ENCODE peak calls at places on chromosomes 7 and 10, in nine cellular contexts. One of them, this sample, is unnamed.
A peak's percentile ranks its signal among the peaks of the same experiment; 100 is the strongest.

GRCh38 chr10:132140167-132140925 is 46.4 kb upstream of the DPYSL4 start:
- DNase-seq in aorta: peak; percentile 74
- DNase-seq in CD4-positive, CD25-positive, alpha-beta regulatory T cell: no peak
- DNase-seq in Peyer's patch: no peak
- DNase-seq in endothelial cell of umbilical vein: no peak
- DNase-seq in NT2/D1: no peak
- DNase-seq in left ventricle myocardium inferior: peak; percentile 13
- DNase-seq in BE2C: peak; percentile 3
- DNase-seq in stomach: no peak
- DNase-seq in this sample: no peak

GRCh38 chr10:29598861-29599311 is 35.9 kb downstream of the SVIL start:
- DNase-seq in aorta: no peak
- DNase-seq in CD4-positive, CD25-positive, alpha-beta regulatory T cell: no peak
- DNase-seq in Peyer's patch: no peak
- DNase-seq in endothelial cell of umbilical vein: no peak
- DNase-seq in NT2/D1: no peak
- DNase-seq in left ventricle myocardium inferior: no peak
- DNase-seq in BE2C: no peak
- DNase-seq in stomach: no peak
- DNase-seq in this sample: no peak

GRCh38 chr10:79152423-79152817 is 83.7 kb downstream of the ZMIZ1 start:
- DNase-seq in aorta: no peak
- DNase-seq in CD4-positive, CD25-positive, alpha-beta regulatory T cell: no peak
- DNase-seq in Peyer's patch: no peak
- DNase-seq in endothelial cell of umbilical vein: no peak
- DNase-seq in NT2/D1: no peak
- DNase-seq in left ventricle myocardium inferior: no peak
- DNase-seq in BE2C: no peak
- DNase-seq in stomach: no peak
- DNase-seq in this sample: no peak

GRCh38 chr7:139618482-139619366 is 95.2 kb downstream of the CLEC2L start:
- DNase-seq in aorta: no peak
- DNase-seq in CD4-positive, CD25-positive, alpha-beta regulatory T cell: no peak
- DNase-seq in Peyer's patch: no peak
- DNase-seq in endothelial cell of umbilical vein: peak; percentile 36
- DNase-seq in NT2/D1: peak; percentile 28
- DNase-seq in left ventricle myocardium inferior: no peak
- DNase-seq in BE2C: peak; percentile 60
- DNase-seq in stomach: peak; percentile 57
- DNase-seq in this sample: peak; percentile 67

GRCh38 chr10:24908793-24909423 is 43.5 kb downstream of the PRTFDC1 start:
- DNase-seq in aorta: no peak
- DNase-seq in CD4-positive, CD25-positive, alpha-beta regulatory T cell: no peak
- DNase-seq in Peyer's patch: no peak
- DNase-seq in endothelial cell of umbilical vein: peak; percentile 55
- DNase-seq in NT2/D1: no peak
- DNase-seq in left ventricle myocardium inferior: no peak
- DNase-seq in BE2C: no peak
- DNase-seq in stomach: no peak
- DNase-seq in this sample: no peak

GRCh38 chr7:156156734-156157408 is 344.6 kb upstream of the SHH start:
- DNase-seq in aorta: peak; percentile 71
- DNase-seq in CD4-positive, CD25-positive, alpha-beta regulatory T cell: no peak
- DNase-seq in Peyer's patch: no peak
- DNase-seq in endothelial cell of umbilical vein: no peak
- DNase-seq in NT2/D1: peak; percentile 49
- DNase-seq in left ventricle myocardium inferior: no peak
- DNase-seq in BE2C: no peak
- DNase-seq in stomach: peak; percentile 72
- DNase-seq in this sample: peak; percentile 57

GRCh38 chr10:33612551-33612950 is 278.1 kb upstream of the NRP1 start:
- DNase-seq in aorta: no peak
- DNase-seq in CD4-positive, CD25-positive, alpha-beta regulatory T cell: no peak
- DNase-seq in Peyer's patch: no peak
- DNase-seq in endothelial cell of umbilical vein: no peak
- DNase-seq in NT2/D1: no peak
- DNase-seq in left ventricle myocardium inferior: no peak
- DNase-seq in BE2C: no peak
- DNase-seq in stomach: no peak
- DNase-seq in this sample: no peak

GRCh38 chr7:106757846-106758245 is 96.9 kb upstream of the CCDC71L start:
- DNase-seq in aorta: no peak
- DNase-seq in CD4-positive, CD25-positive, alpha-beta regulatory T cell: no peak
- DNase-seq in Peyer's patch: no peak
- DNase-seq in endothelial cell of umbilical vein: peak; percentile 7
- DNase-seq in NT2/D1: no peak
- DNase-seq in left ventricle myocardium inferior: peak; percentile 27
- DNase-seq in BE2C: peak; percentile 46
- DNase-seq in stomach: no peak
- DNase-seq in this sample: no peak

GRCh38 chr10:30453764-30454527 is 20.0 kb downstream of the MAP3K8 start:
- DNase-seq in aorta: no peak
- DNase-seq in CD4-positive, CD25-positive, alpha-beta regulatory T cell: no peak
- DNase-seq in Peyer's patch: no peak
- DNase-seq in endothelial cell of umbilical vein: peak; percentile 10
- DNase-seq in NT2/D1: no peak
- DNase-seq in left ventricle myocardium inferior: no peak
- DNase-seq in BE2C: no peak
- DNase-seq in stomach: no peak
- DNase-seq in this sample: no peak

GRCh38 chr7:2011266-2012043 is 221.3 kb downstream of the MAD1L1 start:
- DNase-seq in aorta: peak; percentile 56
- DNase-seq in CD4-positive, CD25-positive, alpha-beta regulatory T cell: no peak
- DNase-seq in Peyer's patch: peak; percentile 25
- DNase-seq in endothelial cell of umbilical vein: no peak
- DNase-seq in NT2/D1: no peak
- DNase-seq in left ventricle myocardium inferior: peak; percentile 11
- DNase-seq in BE2C: peak; percentile 16
- DNase-seq in stomach: no peak
- DNase-seq in this sample: no peak

DNA sequence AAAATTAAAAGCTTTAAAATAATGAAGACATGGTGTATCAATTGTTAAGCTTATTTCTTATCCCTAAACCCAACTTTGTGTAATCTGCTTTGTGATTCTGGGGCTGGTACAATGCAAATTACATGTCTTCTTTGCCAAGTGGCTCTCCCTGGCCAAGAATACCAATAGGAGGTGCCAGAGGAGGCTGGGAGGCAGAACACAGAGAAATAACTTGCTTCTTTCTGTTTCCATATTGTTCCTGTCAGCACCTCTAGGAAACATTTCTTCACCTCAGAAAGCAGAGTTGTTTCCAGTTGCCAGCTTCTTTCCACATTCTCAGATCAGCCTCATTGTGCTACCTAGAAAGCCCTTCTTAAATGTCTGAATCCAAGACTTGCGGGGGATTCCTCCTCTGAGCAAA is 174.4 kb downstream of the MDFIC start:
- DNase-seq in aorta: no peak
- DNase-seq in CD4-positive, CD25-positive, alpha-beta regulatory T cell: no peak
- DNase-seq in Peyer's patch: no peak
- DNase-seq in endothelial cell of umbilical vein: no peak
- DNase-seq in NT2/D1: no peak
- DNase-seq in left ventricle myocardium inferior: no peak
- DNase-seq in BE2C: no peak
- DNase-seq in stomach: no peak
- DNase-seq in this sample: no peak
- H3K4me3 ChIP-seq in aorta: no peak overlapping the region
- H3K4me3 ChIP-seq in CD4-positive, CD25-positive, alpha-beta regulatory T cell: no peak overlapping the region
- H3K4me3 ChIP-seq in Peyer's patch: no peak overlapping the region
- H3K4me3 ChIP-seq in endothelial cell of umbilical vein: no peak overlapping the region
- H3K4me3 ChIP-seq in NT2/D1: no peak overlapping the region
- H3K4me3 ChIP-seq in left ventricle myocardium inferior: no peak overlapping the region
- H3K4me3 ChIP-seq in BE2C: no peak overlapping the region
- H3K4me3 ChIP-seq in stomach: no peak overlapping the region
- H3K4me3 ChIP-seq in this sample: no peak overlapping the region

GRCh38 chr7:38181111-38181510 is 3.1 kb downstream of the STARD3NL start:
- DNase-seq in aorta: no peak
- DNase-seq in CD4-positive, CD25-positive, alpha-beta regulatory T cell: no peak
- DNase-seq in Peyer's patch: no peak
- DNase-seq in endothelial cell of umbilical vein: peak; percentile 56
- DNase-seq in NT2/D1: no peak
- DNase-seq in left ventricle myocardium inferior: no peak
- DNase-seq in BE2C: no peak
- DNase-seq in stomach: no peak
- DNase-seq in this sample: no peak

GRCh38 chr7:38178695-38179344 is 775 bp downstream of the STARD3NL start:
- DNase-seq in aorta: no peak
- DNase-seq in CD4-positive, CD25-positive, alpha-beta regulatory T cell: no peak
- DNase-seq in Peyer's patch: no peak
- DNase-seq in endothelial cell of umbilical vein: no peak
- DNase-seq in NT2/D1: no peak
- DNase-seq in left ventricle myocardium inferior: no peak
- DNase-seq in BE2C: no peak
- DNase-seq in stomach: no peak
- DNase-seq in this sample: no peak

GRCh38 chr7:38178004-38178694 is at the start of gene STARD3NL:
- DNase-seq in aorta: peak; percentile 97
- DNase-seq in CD4-positive, CD25-positive, alpha-beta regulatory T cell: peak; percentile 91
- DNase-seq in Peyer's patch: peak; percentile 94
- DNase-seq in endothelial cell of umbilical vein: peak; percentile 100
- DNase-seq in NT2/D1: peak; percentile 100
- DNase-seq in left ventricle myocardium inferior: peak; percentile 93
- DNase-seq in BE2C: peak; percentile 99
- DNase-seq in stomach: peak; percentile 95
- DNase-seq in this sample: peak; percentile 99

GRCh38 chr7:38177621-38178003 is 433 bp upstream of the STARD3NL start:
- DNase-seq in aorta: no peak
- DNase-seq in CD4-positive, CD25-positive, alpha-beta regulatory T cell: no peak
- DNase-seq in Peyer's patch: no peak
- DNase-seq in endothelial cell of umbilical vein: no peak
- DNase-seq in NT2/D1: no peak
- DNase-seq in left ventricle myocardium inferior: no peak
- DNase-seq in BE2C: no peak
- DNase-seq in stomach: no peak
- DNase-seq in this sample: no peak

DNA sequence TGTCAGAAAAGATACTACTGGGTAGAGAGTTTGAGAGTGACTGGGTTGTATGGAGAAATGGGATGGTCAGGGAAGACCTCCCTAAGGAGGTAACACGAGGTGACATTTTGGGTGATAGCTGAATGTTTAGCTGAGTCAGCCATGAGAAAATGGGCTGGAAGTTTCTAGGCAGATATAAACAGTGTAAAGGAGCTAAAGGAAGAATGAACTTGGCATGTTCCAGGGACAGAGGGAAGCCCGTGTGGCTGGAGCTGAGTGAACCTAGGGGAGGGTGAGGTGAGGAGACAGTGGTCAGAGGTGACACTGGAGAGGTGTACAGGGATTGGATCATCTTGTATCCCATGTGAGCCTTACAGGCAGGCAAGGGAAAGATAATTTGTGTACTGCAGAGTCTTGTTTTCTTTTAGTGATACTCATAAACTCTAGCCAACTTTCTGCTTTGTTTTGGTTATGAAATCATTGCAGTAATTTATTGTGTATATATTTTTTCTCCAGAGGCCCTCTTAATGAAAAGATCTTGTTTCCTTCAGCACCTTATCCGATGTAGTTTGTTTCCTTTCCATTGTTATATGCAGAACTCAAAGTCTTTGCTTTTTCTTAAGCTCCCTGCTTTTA is 1.8 kb downstream of the STARD3NL start:
- DNase-seq in aorta: no peak
- DNase-seq in CD4-positive, CD25-positive, alpha-beta regulatory T cell: no peak
- DNase-seq in Peyer's patch: no peak
- DNase-seq in endothelial cell of umbilical vein: peak; percentile 80
- DNase-seq in NT2/D1: no peak
- DNase-seq in left ventricle myocardium inferior: no peak
- DNase-seq in BE2C: no peak
- DNase-seq in stomach: no peak
- DNase-seq in this sample: no peak
- H3K4me3 ChIP-seq in aorta: no peak overlapping the region
- H3K4me3 ChIP-seq in CD4-positive, CD25-positive, alpha-beta regulatory T cell: peak overlapping the region; percentile 92
- H3K4me3 ChIP-seq in Peyer's patch: no peak overlapping the region
- H3K4me3 ChIP-seq in endothelial cell of umbilical vein: peak overlapping the region; percentile 25
- H3K4me3 ChIP-seq in NT2/D1: no peak overlapping the region
- H3K4me3 ChIP-seq in left ventricle myocardium inferior: peak overlapping the region; percentile 86
- H3K4me3 ChIP-seq in BE2C: no peak overlapping the region
- H3K4me3 ChIP-seq in stomach: no peak overlapping the region
- H3K4me3 ChIP-seq in this sample: no peak overlapping the region

GRCh38 chr7:51292596-51292995 is 24.0 kb downstream of the COBL start:
- DNase-seq in aorta: no peak
- DNase-seq in CD4-positive, CD25-positive, alpha-beta regulatory T cell: no peak
- DNase-seq in Peyer's patch: no peak
- DNase-seq in endothelial cell of umbilical vein: no peak
- DNase-seq in NT2/D1: no peak
- DNase-seq in left ventricle myocardium inferior: no peak
- DNase-seq in BE2C: no peak
- DNase-seq in stomach: no peak
- DNase-seq in this sample: no peak

GRCh38 chr7:51290702-51291290 is 25.8 kb downstream of the COBL start:
- DNase-seq in aorta: no peak
- DNase-seq in CD4-positive, CD25-positive, alpha-beta regulatory T cell: no peak
- DNase-seq in Peyer's patch: peak; percentile 72
- DNase-seq in endothelial cell of umbilical vein: no peak
- DNase-seq in NT2/D1: no peak
- DNase-seq in left ventricle myocardium inferior: no peak
- DNase-seq in BE2C: no peak
- DNase-seq in stomach: no peak
- DNase-seq in this sample: no peak

GRCh38 chr7:51286392-51286791 is 30.2 kb downstream of the COBL start:
- DNase-seq in aorta: no peak
- DNase-seq in CD4-positive, CD25-positive, alpha-beta regulatory T cell: no peak
- DNase-seq in Peyer's patch: no peak
- DNase-seq in endothelial cell of umbilical vein: no peak
- DNase-seq in NT2/D1: no peak
- DNase-seq in left ventricle myocardium inferior: no peak
- DNase-seq in BE2C: no peak
- DNase-seq in stomach: no peak
- DNase-seq in this sample: no peak

GRCh38 chr7:51289608-51290370 is 26.8 kb downstream of the COBL start:
- DNase-seq in aorta: no peak
- DNase-seq in CD4-positive, CD25-positive, alpha-beta regulatory T cell: no peak
- DNase-seq in Peyer's patch: no peak
- DNase-seq in endothelial cell of umbilical vein: no peak
- DNase-seq in NT2/D1: no peak
- DNase-seq in left ventricle myocardium inferior: no peak
- DNase-seq in BE2C: no peak
- DNase-seq in stomach: no peak
- DNase-seq in this sample: no peak

GRCh38 chr7:51288896-51289607 is 27.6 kb downstream of the COBL start:
- DNase-seq in aorta: no peak
- DNase-seq in CD4-positive, CD25-positive, alpha-beta regulatory T cell: no peak
- DNase-seq in Peyer's patch: no peak
- DNase-seq in endothelial cell of umbilical vein: no peak
- DNase-seq in NT2/D1: no peak
- DNase-seq in left ventricle myocardium inferior: no peak
- DNase-seq in BE2C: no peak
- DNase-seq in stomach: no peak
- DNase-seq in this sample: no peak
- H3K4me3 ChIP-seq in aorta: no peak overlapping the region
- H3K4me3 ChIP-seq in CD4-positive, CD25-positive, alpha-beta regulatory T cell: no peak overlapping the region
- H3K4me3 ChIP-seq in Peyer's patch: no peak overlapping the region
- H3K4me3 ChIP-seq in endothelial cell of umbilical vein: no peak overlapping the region
- H3K4me3 ChIP-seq in NT2/D1: no peak overlapping the region
- H3K4me3 ChIP-seq in left ventricle myocardium inferior: peak overlapping the region; percentile 55
- H3K4me3 ChIP-seq in BE2C: no peak overlapping the region
- H3K4me3 ChIP-seq in stomach: no peak overlapping the region
- H3K4me3 ChIP-seq in this sample: no peak overlapping the region

DNA sequence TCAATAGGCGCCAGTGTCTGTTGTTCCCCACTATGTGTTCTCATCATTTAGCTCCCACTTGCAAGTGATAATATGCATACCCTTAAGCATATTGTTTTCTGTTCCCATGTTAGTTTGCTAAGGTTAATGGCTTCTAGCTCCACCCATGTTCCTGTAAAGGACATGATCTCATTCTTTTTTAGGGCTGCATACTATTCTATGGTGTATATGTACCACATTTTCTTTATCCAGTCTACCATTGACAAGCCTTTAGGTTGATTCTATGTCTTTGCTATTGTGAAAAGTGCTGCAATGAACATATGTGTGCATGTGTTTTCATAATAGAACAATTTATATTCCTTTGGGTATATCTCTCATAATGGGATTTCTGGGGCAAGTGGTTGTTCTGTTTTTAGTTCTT is 77.8 kb upstream of the PLXDC2 start:
- DNase-seq in aorta: no peak
- DNase-seq in CD4-positive, CD25-positive, alpha-beta regulatory T cell: no peak
- DNase-seq in Peyer's patch: no peak
- DNase-seq in endothelial cell of umbilical vein: no peak
- DNase-seq in NT2/D1: no peak
- DNase-seq in left ventricle myocardium inferior: no peak
- DNase-seq in BE2C: no peak
- DNase-seq in stomach: no peak
- DNase-seq in this sample: no peak
- H3K4me3 ChIP-seq in aorta: no peak overlapping the region
- H3K4me3 ChIP-seq in CD4-positive, CD25-positive, alpha-beta regulatory T cell: no peak overlapping the region
- H3K4me3 ChIP-seq in Peyer's patch: no peak overlapping the region
- H3K4me3 ChIP-seq in endothelial cell of umbilical vein: no peak overlapping the region
- H3K4me3 ChIP-seq in NT2/D1: no peak overlapping the region
- H3K4me3 ChIP-seq in left ventricle myocardium inferior: no peak overlapping the region
- H3K4me3 ChIP-seq in BE2C: no peak overlapping the region
- H3K4me3 ChIP-seq in stomach: no peak overlapping the region
- H3K4me3 ChIP-seq in this sample: no peak overlapping the region

This sample was measured in HAP-1.